ENCODE peak calls at places on chromosomes 6 and 20, in nine cellular contexts. X, F, N, Q, G, C, R, S and K are unnamed samples.

GRCh38 chr6:3136361-3136760 is 17.9 kb downstream of the BPHL start:
- DNase-seq in X (no peak), F (no peak), N (no peak), Q (no peak), G (no peak), C (no peak), R (no peak), S (no peak), K (no peak)

GRCh38 chr6:153790048-153790447 is 249.0 kb upstream of the OPRM1 start:
- DNase-seq in X (no peak), F (no peak), N (peak; percentile 92), Q (no peak), G (peak; percentile 3), C (no peak), R (peak; percentile 8), S (no peak), K (peak; percentile 23)

GRCh38 chr6:89021629-89022028 is 58.2 kb upstream of the RNGTT start:
- DNase-seq in X (no peak), F (no peak), N (no peak), Q (no peak), G (no peak), C (no peak), R (no peak), S (no peak), K (no peak)

GRCh38 chr6:163338671-163339405 is 75.7 kb upstream of the QKI start:
- DNase-seq in X (no peak), F (no peak), N (peak; percentile 56), Q (no peak), G (no peak), C (no peak), R (peak; percentile 65), S (no peak), K (no peak)

GRCh38 chr6:109079981-109080380 is 14.7 kb downstream of the SESN1 start:
- DNase-seq in X (no peak), F (no peak), N (no peak), Q (no peak), G (no peak), C (no peak), R (no peak), S (no peak), K (no peak)

GRCh38 chr20:2470051-2470431 is 548 bp downstream of the SNRPB start:
- DNase-seq in X (no peak), F (peak; percentile 55), N (peak; percentile 58), Q (no peak), G (peak; percentile 29), C (peak; percentile 44), R (peak; percentile 54), S (peak; percentile 43), K (peak; percentile 32)

GRCh38 chr20:25125636-25126035 is 43.7 kb upstream of the VSX1 start:
- DNase-seq in X (no peak), F (no peak), N (no peak), Q (no peak), G (no peak), C (no peak), R (no peak), S (no peak), K (no peak)

GRCh38 chr6:34810936-34811632 is 19.2 kb downstream of the BLTP3A start:
- DNase-seq in X (no peak), F (no peak), N (peak; percentile 28), Q (no peak), G (peak; percentile 20), C (no peak), R (no peak), S (no peak), K (peak; percentile 60)

GRCh38 chr6:75230484-75231325 is 12.9 kb downstream of the COX7A2 start:
- DNase-seq in X (no peak), F (no peak), N (peak; percentile 45), Q (no peak), G (peak; percentile 34), C (no peak), R (peak; percentile 76), S (no peak), K (peak; percentile 51)